ENCODE peak calls at places on chromosomes 13 and 19, in five cellular contexts. V is neural progenitor cell; G is BE2C; E is B cell; S is stimulated activated naive CD8-positive, alpha-beta T cell treated with anti-CD3 and anti-CD28 coated beads, Interleukin-15, Interleukin-2, amounts not matched to agents 100 U/mL and 50 U/mL, for 24 hours. M is an unnamed sample.
A peak's percentile ranks its signal among the peaks of the same experiment; 100 is the strongest.

GRCh38 chr13:83056269-83056668 is 826.0 kb downstream of the SLITRK1 start:
- DNase-seq in V (no peak), G (no peak), E (no peak), S (no peak), M (no peak)

GRCh38 chr13:70622785-70623184 is 514.5 kb upstream of the KLHL1 start:
- DNase-seq in V (peak; percentile 37), G (no peak), E (no peak), S (no peak), M (no peak)

GRCh38 chr19:57512845-57513244 is 13.1 kb downstream of the ZNF773 start:
- DNase-seq in V (no peak), G (no peak), E (no peak), S (peak; percentile 19), M (no peak)

GRCh38 chr13:30792257-30793000 is 57.1 kb downstream of the ALOX5AP start:
- DNase-seq in V (peak; percentile 64), G (peak; percentile 88), E (no peak), S (no peak), M (peak; percentile 79)

GRCh38 chr19:15038304-15038703 is 11.0 kb upstream of the CASP14 start:
- DNase-seq in V (no peak), G (no peak), E (no peak), S (no peak), M (no peak)

GRCh38 chr19:58572026-58572817 is 913 bp downstream of the MZF1 start:
- DNase-seq in V (peak; percentile 23), G (no peak), E (peak; percentile 7), S (no peak), M (no peak)

GRCh38 chr19:858868-859843 is at the start of gene CFD:
- DNase-seq in V (no peak), G (no peak), E (peak; percentile 72), S (no peak), M (no peak)

GRCh38 chr13:108549989-108550388 is 79.4 kb upstream of the MYO16 start:
- DNase-seq in V (no peak), G (no peak), E (no peak), S (no peak), M (no peak)

GRCh38 chr19:8571006-8571411 is 6.2 kb downstream of the MYO1F start:
- DNase-seq in V (no peak), G (no peak), E (no peak), S (peak; percentile 42), M (no peak)

GRCh38 chr13:109784590-109785140 is 1.7 kb downstream of the IRS2 start:
- DNase-seq in V (peak; percentile 93), G (peak; percentile 92), E (peak; percentile 87), S (peak; percentile 78), M (peak; percentile 94)

GRCh38 chr19:39943586-39943985 is 9.2 kb upstream of the FCGBP start:
- DNase-seq in V (no peak), G (no peak), E (no peak), S (no peak), M (no peak)

GRCh38 chr19:40223135-40223822 is 3.2 kb downstream of the CCNP start:
- DNase-seq in V (peak; percentile 33), G (no peak), E (peak; percentile 58), S (no peak), M (peak; percentile 95)

GRCh38 chr13:68927387-68928026 is 1180.1 kb upstream of the ATXN8OS start:
- DNase-seq in V (peak; percentile 83), G (peak; percentile 67), E (no peak), S (no peak), M (peak; percentile 86)

GRCh38 chr13:76723551-76724232 is 162.5 kb downstream of the KCTD12 start:
- DNase-seq in V (peak; percentile 26), G (no peak), E (no peak), S (peak; percentile 6), M (peak; percentile 67)

GRCh38 chr19:2290441-2291184 is 8.6 kb upstream of the PEAK3 start:
- DNase-seq in V (peak; percentile 50), G (peak; percentile 19), E (peak; percentile 71), S (no peak), M (peak; percentile 80)

GRCh38 chr13:110600261-110600819 is 15.0 kb upstream of the NAXD start:
- DNase-seq in V (no peak), G (no peak), E (no peak), S (no peak), M (peak; percentile 43)

M was measured in endodermal cell.